ENCODE peak calls at places on chromosome 17, in seven cellular contexts. H is ovary, O is tibial nerve, T is upper lobe of left lung, P is A549, A is SK-N-SH, D is transverse colon. B is an unnamed sample.

GRCh38 chr17:74453665-74454196 is 12.7 kb upstream of the CD300A start:
- DNase-seq in P (peak), O (no peak), A (peak), H (peak), D (no peak), T (no peak), B (no peak)

GRCh38 chr17:14197582-14197981 is 39.1 kb downstream of the CDRT15 start:
- DNase-seq in T (peak), O (no peak), D (peak), P (no peak), A (no peak), H (no peak), B (no peak)

GRCh38 chr17:75327757-75328156 is 38.5 kb upstream of the SLC25A19 start:
- DNase-seq in P (no peak), A (no peak), O (no peak), T (no peak), D (no peak), H (no peak), B (no peak)

GRCh38 chr17:21425736-21426135 is 49.6 kb downstream of the KCNJ12 start:
- DNase-seq in A (no peak), D (no peak), P (no peak), O (no peak), T (no peak), H (no peak), B (no peak)

GRCh38 chr17:69050999-69051775 is 9.5 kb downstream of the ABCA9 start:
- DNase-seq in A (no peak), D (no peak), H (no peak), O (no peak), T (no peak), P (no peak), B (no peak)

GRCh38 chr17:29154516-29155234 is 25.5 kb downstream of the MYO18A start:
- DNase-seq in D (no peak), A (no peak), O (no peak), H (no peak), P (no peak), T (peak), B (no peak)

GRCh38 chr17:80030730-80031410 is 4.8 kb downstream of the TBC1D16 start:
- DNase-seq in D (peak), O (no peak), T (peak), H (no peak), A (no peak), P (no peak), B (no peak)

GRCh38 chr17:19904412-19904811 is 36.7 kb upstream of the ULK2 start:
- DNase-seq in H (no peak), T (no peak), A (no peak), O (no peak), P (no peak), D (no peak), B (no peak)

GRCh38 chr17:38729368-38729885 is 714 bp upstream of the CISD3 start:
- DNase-seq in T (no peak), P (no peak), A (no peak), D (no peak), H (no peak), O (no peak), B (no peak)

GRCh38 chr17:28726396-28726911 is 421 bp upstream of the TLCD1 start:
- DNase-seq in T (no peak), D (peak), A (no peak), P (peak), H (no peak), O (no peak), B (no peak)

GRCh38 chr17:80511222-80512180 is 33.1 kb upstream of the RPTOR start:
- DNase-seq in P (no peak), O (no peak), H (no peak), T (no peak), D (no peak), A (no peak), B (no peak)

GRCh38 chr17:54754560-54754959 is 146.1 kb upstream of the TOM1L1 start:
- DNase-seq in T (no peak), H (no peak), D (no peak), A (peak), P (peak), O (no peak), B (no peak)

GRCh38 chr17:381941-382643 is 29.5 kb upstream of the RPH3AL start:
- DNase-seq in D (no peak), T (no peak), O (no peak), H (no peak), A (no peak), P (no peak), B (no peak)

GRCh38 chr17:5631958-5632357 is 47.6 kb upstream of the NLRP1 start:
- DNase-seq in T (no peak), H (no peak), D (no peak), P (no peak), A (no peak), O (no peak), B (no peak)

GRCh38 chr17:68701046-68701445 is 99.9 kb upstream of the FAM20A start:
- DNase-seq in O (no peak), D (no peak), P (no peak), T (no peak), H (no peak), A (no peak), B (no peak)

GRCh38 chr17:42429726-42430464 is 6.8 kb upstream of the CAVIN1 start:
- DNase-seq in A (no peak), D (no peak), P (no peak), H (no peak), T (no peak), O (no peak), B (no peak)

DNA sequence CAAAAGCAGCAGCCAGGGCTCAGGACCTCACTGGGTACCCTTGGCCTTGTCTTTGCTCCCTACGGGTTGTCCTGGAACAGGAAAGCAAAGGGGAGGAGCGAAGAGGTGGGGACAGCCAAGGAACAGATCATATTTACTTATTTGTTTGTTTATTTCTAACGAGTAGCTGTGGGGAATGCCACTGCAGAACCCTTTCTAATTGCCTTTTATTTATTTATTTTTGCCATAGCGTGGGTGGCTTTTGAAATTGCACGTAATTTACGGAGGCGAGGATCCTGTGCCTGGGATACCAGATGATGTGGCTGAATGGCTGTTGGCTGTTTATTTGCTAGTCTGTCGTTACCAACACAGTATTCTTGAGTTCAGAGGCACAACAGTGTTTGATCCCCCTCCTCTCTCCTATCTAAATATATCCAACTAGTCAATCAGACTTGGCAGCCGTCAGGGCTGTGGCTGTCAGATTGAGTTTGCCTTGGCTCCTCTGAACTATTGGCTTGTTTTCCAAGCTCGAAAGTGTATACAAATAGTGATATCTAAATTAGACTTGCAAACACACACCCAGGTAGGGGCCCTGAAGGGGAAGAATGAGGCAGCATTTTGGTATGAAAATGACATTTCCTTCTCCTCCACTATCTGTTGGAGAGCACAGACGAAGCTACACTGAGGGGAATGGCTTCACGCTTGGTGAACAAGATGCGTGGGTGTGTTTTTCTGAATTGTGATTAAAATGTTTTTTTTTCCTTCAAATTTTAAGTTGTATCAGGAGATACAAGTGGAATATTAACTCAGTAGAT is 110.4 kb downstream of the MSI2 start:
- DNase-seq in O (no peak), P (peak), A (no peak), H (no peak), T (no peak), D (no peak), B (no peak)
- TF ChIP-seq EP300 in O (no peak), P (no peak), A (no peak), H (no peak), T (no peak), D (no peak), B (no peak)

GRCh38 chr17:77667478-77667877 is 291.0 kb upstream of the TNRC6C start:
- DNase-seq in A (no peak), H (no peak), T (no peak), P (no peak), O (no peak), D (no peak), B (no peak)
- TF ChIP-seq EP300 in A (no peak), H (no peak), T (no peak), P (no peak), O (no peak), D (no peak), B (no peak)

GRCh38 chr17:78301821-78302213 is 58.1 kb downstream of the SOCS3 start:
- DNase-seq in D (no peak), H (no peak), T (no peak), P (no peak), A (no peak), O (no peak), B (no peak)

GRCh38 chr17:78304549-78305037 is 55.3 kb downstream of the SOCS3 start:
- DNase-seq in P (no peak), D (no peak), H (no peak), O (peak), T (peak), A (no peak), B (peak)

GRCh38 chr17:78302478-78302877 is 57.4 kb downstream of the SOCS3 start:
- DNase-seq in D (no peak), P (no peak), A (no peak), T (no peak), O (no peak), H (no peak), B (no peak)

GRCh38 chr17:78299052-78299451 is 60.8 kb downstream of the SOCS3 start:
- DNase-seq in A (no peak), O (no peak), H (no peak), T (no peak), P (no peak), D (no peak), B (no peak)

DNA sequence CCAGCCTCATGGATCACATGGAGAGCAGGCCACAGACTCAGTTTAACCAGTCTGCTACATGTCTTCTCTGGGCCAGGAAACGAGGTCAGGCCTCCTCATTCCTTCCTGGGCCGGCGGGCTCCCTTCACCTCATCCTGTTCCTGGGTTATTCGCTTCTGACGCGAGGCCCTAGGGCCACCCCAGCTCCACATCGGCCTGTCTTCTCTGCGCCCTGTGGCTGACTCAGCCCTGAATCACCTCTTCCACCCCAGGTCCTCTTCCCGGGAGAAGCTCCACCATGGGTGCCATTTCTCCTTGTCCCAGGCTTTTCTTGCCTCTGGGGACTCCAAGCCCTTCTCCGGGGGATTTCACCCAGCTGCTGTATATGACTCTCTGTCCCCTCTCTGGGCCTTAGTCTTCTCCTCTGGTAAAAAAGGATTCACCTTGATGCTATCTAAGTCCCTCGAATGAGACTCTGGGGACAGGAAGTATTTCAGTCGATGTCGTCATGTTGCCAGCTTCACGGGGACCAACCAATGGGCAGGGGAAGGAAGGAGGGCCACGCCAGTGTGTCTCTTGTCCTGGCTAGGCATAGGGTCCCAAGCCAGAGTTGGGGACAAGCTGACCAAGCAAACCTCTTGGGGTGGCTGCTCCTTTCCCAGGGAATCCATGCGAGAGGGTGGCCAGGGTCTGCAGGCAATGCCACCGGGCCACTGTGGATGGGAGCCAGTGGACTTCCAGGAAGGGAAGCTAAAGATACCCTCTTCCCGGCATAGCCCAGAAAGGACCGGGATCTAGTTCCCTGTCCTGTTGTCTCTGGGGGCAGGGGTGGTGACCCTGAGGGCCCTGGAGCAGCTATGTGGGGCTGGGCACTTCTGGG is 58.7 kb downstream of the SOCS3 start:
- DNase-seq in T (no peak), P (peak), D (no peak), A (no peak), H (no peak), O (no peak), B (no peak)
- TF ChIP-seq EP300 in T (no peak), P (no peak), D (no peak), A (no peak), H (no peak), O (no peak), B (no peak)

DNA sequence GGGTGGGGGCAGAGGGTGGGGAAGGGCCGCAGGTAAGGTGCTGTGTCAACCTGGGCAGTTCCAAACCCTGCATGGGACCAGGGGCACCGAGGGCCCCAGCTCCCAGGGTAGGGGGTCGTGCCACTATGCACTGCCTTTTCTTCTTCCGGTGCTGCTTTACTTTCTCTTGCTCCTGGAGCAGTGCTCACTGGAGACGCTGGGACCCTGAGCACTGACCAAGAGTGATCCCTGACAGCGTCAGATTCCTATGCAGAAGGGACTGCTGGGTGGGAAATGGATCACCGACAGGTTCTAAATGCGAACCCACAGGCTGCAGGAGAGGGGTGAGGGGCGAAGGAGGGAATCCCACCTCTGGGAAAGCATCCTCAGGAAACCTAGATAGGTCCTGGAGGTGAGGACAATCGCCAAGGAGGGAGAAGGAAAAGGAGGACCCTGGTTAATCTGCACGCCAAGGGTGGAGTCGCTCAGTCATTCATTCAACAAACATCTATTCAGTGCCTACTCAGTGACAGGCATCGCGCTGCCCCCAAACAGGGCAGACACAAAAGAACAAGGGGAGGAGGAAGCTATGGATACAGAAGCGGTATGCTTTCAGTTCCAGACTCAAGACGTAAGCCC is 470.2 kb downstream of the SOX9 start:
- DNase-seq in P (peak), O (no peak), A (no peak), T (no peak), H (no peak), D (no peak), B (no peak)
- TF ChIP-seq EP300 in P (no peak), O (no peak), A (no peak), T (no peak), H (no peak), D (no peak), B (no peak)

GRCh38 chr17:57708401-57708800 is 36.7 kb downstream of the CCDC182 start:
- DNase-seq in A (no peak), H (no peak), O (no peak), T (no peak), P (no peak), D (no peak), B (no peak)
- TF ChIP-seq EP300 in A (no peak), H (no peak), O (no peak), T (no peak), P (no peak), D (no peak), B (no peak)

GRCh38 chr17:77088455-77089117 is 52.2 kb upstream of the SEC14L1 start:
- DNase-seq in D (peak), P (peak), A (peak), O (peak), H (peak), T (peak), B (peak)
- TF ChIP-seq EP300 in D (no peak), P (no peak), A (peak), O (peak), H (peak), T (no peak), B (no peak)

GRCh38 chr17:1516403-1517161 is at the start of gene INPP5K:
- DNase-seq in P (peak), D (peak), A (peak), H (peak), O (peak), T (peak), B (peak)
- TF ChIP-seq EP300 in P (no peak), D (no peak), A (no peak), H (peak), O (peak), T (no peak), B (no peak)

DNA sequence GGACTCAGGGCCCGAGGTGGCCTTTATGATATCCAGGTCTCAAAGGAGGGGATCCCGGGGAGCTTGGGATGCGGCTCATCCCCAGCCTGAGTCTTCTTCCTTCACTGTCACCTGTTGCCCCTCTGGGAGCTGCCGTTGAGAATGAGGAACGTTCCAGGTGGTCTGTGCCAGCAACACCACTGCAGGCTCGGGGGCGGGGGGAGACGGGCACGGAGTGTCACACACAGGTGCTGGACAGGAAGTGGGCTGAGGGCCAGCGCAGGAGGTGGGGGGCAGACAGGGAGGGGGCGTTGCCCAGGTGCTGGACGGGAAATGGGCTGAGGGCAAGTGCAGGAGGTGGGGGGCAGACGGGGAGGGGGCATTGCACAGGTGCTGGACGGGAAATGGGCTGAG is 28.2 kb downstream of the METRNL start:
- DNase-seq in P (no peak), T (no peak), D (no peak), A (no peak), H (no peak), O (no peak), B (no peak)
- TF ChIP-seq EP300 in P (no peak), T (no peak), D (no peak), A (no peak), H (no peak), O (no peak), B (no peak)

GRCh38 chr17:72684405-72685020 is 408.0 kb downstream of the SLC39A11 start:
- DNase-seq in O (no peak), D (no peak), H (no peak), P (peak), T (no peak), A (no peak), B (no peak)

GRCh38 chr17:72677714-72678390 is 414.6 kb downstream of the SLC39A11 start:
- DNase-seq in A (no peak), P (no peak), D (no peak), T (no peak), O (no peak), H (no peak), B (no peak)

GRCh38 chr17:72681844-72682243 is 410.6 kb downstream of the SLC39A11 start:
- DNase-seq in P (no peak), A (no peak), T (no peak), O (no peak), D (no peak), H (no peak), B (no peak)

GRCh38 chr17:72683506-72684404 is 408.7 kb downstream of the SLC39A11 start:
- DNase-seq in A (no peak), O (peak), H (no peak), P (peak), D (peak), T (peak), B (no peak)

GRCh38 chr17:72682597-72682996 is 409.9 kb downstream of the SLC39A11 start:
- DNase-seq in D (no peak), T (no peak), H (no peak), P (peak), A (no peak), O (no peak), B (no peak)
- TF ChIP-seq EP300 in D (no peak), T (no peak), H (no peak), P (peak), A (no peak), O (no peak), B (no peak)

B was measured in suprapubic skin.